ENCODE peak calls at places on chromosomes 1 and 21, in ten cellular contexts. One of them, this sample, is unnamed.

GRCh38 chr1:27594542-27595510 is 9.1 kb downstream of the AHDC1 start:
- DNase-seq in sigmoid colon: no peak
- DNase-seq in A549: no peak
- DNase-seq in GM12878: no peak
- DNase-seq in IMR-90: peak; percentile 57
- DNase-seq in breast epithelium: no peak
- DNase-seq in transverse colon: no peak
- DNase-seq in spleen: no peak
- DNase-seq in body of pancreas: no peak
- DNase-seq in GM12891: no peak
- DNase-seq in this sample: no peak

GRCh38 chr1:40899230-40899870 is 37.2 kb upstream of the CITED4 start:
- DNase-seq in sigmoid colon: no peak
- DNase-seq in A549: no peak
- DNase-seq in GM12878: no peak
- DNase-seq in IMR-90: no peak
- DNase-seq in breast epithelium: peak; percentile 87
- DNase-seq in transverse colon: no peak
- DNase-seq in spleen: no peak
- DNase-seq in body of pancreas: peak; percentile 65
- DNase-seq in GM12891: no peak
- DNase-seq in this sample: no peak

GRCh38 chr1:154329152-154329521 is 3.8 kb downstream of the ATP8B2 start:
- DNase-seq in sigmoid colon: no peak
- DNase-seq in A549: no peak
- DNase-seq in GM12878: no peak
- DNase-seq in IMR-90: no peak
- DNase-seq in breast epithelium: no peak
- DNase-seq in transverse colon: no peak
- DNase-seq in spleen: no peak
- DNase-seq in body of pancreas: no peak
- DNase-seq in GM12891: no peak
- DNase-seq in this sample: no peak

GRCh38 chr1:223706077-223706988 is 6.0 kb upstream of the CAPN2 start:
- DNase-seq in sigmoid colon: no peak
- DNase-seq in A549: no peak
- DNase-seq in GM12878: no peak
- DNase-seq in IMR-90: peak; percentile 96
- DNase-seq in breast epithelium: no peak
- DNase-seq in transverse colon: peak; percentile 42
- DNase-seq in spleen: no peak
- DNase-seq in body of pancreas: no peak
- DNase-seq in GM12891: no peak
- DNase-seq in this sample: no peak

GRCh38 chr1:198374288-198374687 is 166.2 kb downstream of the ATP6V1G3 start:
- DNase-seq in sigmoid colon: no peak
- DNase-seq in A549: no peak
- DNase-seq in GM12878: no peak
- DNase-seq in IMR-90: no peak
- DNase-seq in breast epithelium: no peak
- DNase-seq in transverse colon: no peak
- DNase-seq in spleen: no peak
- DNase-seq in body of pancreas: no peak
- DNase-seq in GM12891: no peak
- DNase-seq in this sample: no peak

GRCh38 chr1:151281225-151281968 is 702 bp upstream of the ZNF687 start:
- DNase-seq in sigmoid colon: peak; percentile 99
- DNase-seq in A549: peak; percentile 96
- DNase-seq in GM12878: peak; percentile 85
- DNase-seq in IMR-90: peak; percentile 97
- DNase-seq in breast epithelium: peak; percentile 96
- DNase-seq in transverse colon: peak; percentile 97
- DNase-seq in spleen: peak; percentile 97
- DNase-seq in body of pancreas: peak; percentile 95
- DNase-seq in GM12891: peak; percentile 80
- DNase-seq in this sample: peak; percentile 99

GRCh38 chr1:235011064-235011598 is 117.5 kb downstream of the TOMM20 start:
- DNase-seq in sigmoid colon: no peak
- DNase-seq in A549: no peak
- DNase-seq in GM12878: peak; percentile 84
- DNase-seq in IMR-90: no peak
- DNase-seq in breast epithelium: no peak
- DNase-seq in transverse colon: no peak
- DNase-seq in spleen: no peak
- DNase-seq in body of pancreas: no peak
- DNase-seq in GM12891: no peak
- DNase-seq in this sample: no peak

GRCh38 chr21:39189857-39190604 is 6.8 kb upstream of the PSMG1 start:
- DNase-seq in sigmoid colon: no peak
- DNase-seq in A549: no peak
- DNase-seq in GM12878: no peak
- DNase-seq in IMR-90: peak; percentile 64
- DNase-seq in breast epithelium: no peak
- DNase-seq in transverse colon: no peak
- DNase-seq in spleen: no peak
- DNase-seq in body of pancreas: no peak
- DNase-seq in GM12891: no peak
- DNase-seq in this sample: no peak

GRCh38 chr1:214989341-214989740 is 93.2 kb upstream of the KCNK2 start:
- DNase-seq in sigmoid colon: no peak
- DNase-seq in A549: no peak
- DNase-seq in GM12878: no peak
- DNase-seq in IMR-90: peak; percentile 83
- DNase-seq in breast epithelium: no peak
- DNase-seq in transverse colon: no peak
- DNase-seq in spleen: no peak
- DNase-seq in body of pancreas: no peak
- DNase-seq in GM12891: no peak
- DNase-seq in this sample: no peak

GRCh38 chr1:145711213-145711651 is 4.1 kb upstream of the PDZK1 start:
- DNase-seq in sigmoid colon: no peak
- DNase-seq in A549: no peak
- DNase-seq in GM12878: no peak
- DNase-seq in IMR-90: no peak
- DNase-seq in breast epithelium: no peak
- DNase-seq in transverse colon: peak; percentile 14
- DNase-seq in spleen: no peak
- DNase-seq in body of pancreas: peak; percentile 57
- DNase-seq in GM12891: no peak
- DNase-seq in this sample: no peak

GRCh38 chr1:34549199-34549598 is 205.6 kb upstream of the GJB5 start:
- DNase-seq in sigmoid colon: no peak
- DNase-seq in A549: no peak
- DNase-seq in GM12878: no peak
- DNase-seq in IMR-90: no peak
- DNase-seq in breast epithelium: no peak
- DNase-seq in transverse colon: peak; percentile 60
- DNase-seq in spleen: no peak
- DNase-seq in body of pancreas: peak; percentile 27
- DNase-seq in GM12891: no peak
- DNase-seq in this sample: peak; percentile 27

GRCh38 chr1:3274972-3275371 is 179.5 kb upstream of the ARHGEF16 start:
- DNase-seq in sigmoid colon: no peak
- DNase-seq in A549: no peak
- DNase-seq in GM12878: no peak
- DNase-seq in IMR-90: no peak
- DNase-seq in breast epithelium: no peak
- DNase-seq in transverse colon: no peak
- DNase-seq in spleen: no peak
- DNase-seq in body of pancreas: peak; percentile 59
- DNase-seq in GM12891: no peak
- DNase-seq in this sample: no peak

GRCh38 chr1:202023033-202023433 is 12.6 kb downstream of the ELF3 start:
- DNase-seq in sigmoid colon: no peak
- DNase-seq in A549: no peak
- DNase-seq in GM12878: no peak
- DNase-seq in IMR-90: no peak
- DNase-seq in breast epithelium: peak; percentile 89
- DNase-seq in transverse colon: peak; percentile 93
- DNase-seq in spleen: no peak
- DNase-seq in body of pancreas: peak; percentile 78
- DNase-seq in GM12891: no peak
- DNase-seq in this sample: no peak

GRCh38 chr21:38774152-38774551 is 31.6 kb upstream of the ETS2 start:
- DNase-seq in sigmoid colon: no peak
- DNase-seq in A549: no peak
- DNase-seq in GM12878: no peak
- DNase-seq in IMR-90: no peak
- DNase-seq in breast epithelium: no peak
- DNase-seq in transverse colon: no peak
- DNase-seq in spleen: no peak
- DNase-seq in body of pancreas: no peak
- DNase-seq in GM12891: no peak
- DNase-seq in this sample: no peak

GRCh38 chr1:168421399-168422004 is 122.3 kb downstream of the XCL2 start:
- DNase-seq in sigmoid colon: no peak
- DNase-seq in A549: no peak
- DNase-seq in GM12878: no peak
- DNase-seq in IMR-90: no peak
- DNase-seq in breast epithelium: no peak
- DNase-seq in transverse colon: no peak
- DNase-seq in spleen: no peak
- DNase-seq in body of pancreas: no peak
- DNase-seq in GM12891: no peak
- DNase-seq in this sample: no peak

GRCh38 chr1:77664923-77665516 is 17.4 kb downstream of the ZZZ3 start:
- DNase-seq in sigmoid colon: no peak
- DNase-seq in A549: no peak
- DNase-seq in GM12878: no peak
- DNase-seq in IMR-90: no peak
- DNase-seq in breast epithelium: no peak
- DNase-seq in transverse colon: no peak
- DNase-seq in spleen: no peak
- DNase-seq in body of pancreas: no peak
- DNase-seq in GM12891: no peak
- DNase-seq in this sample: no peak

GRCh38 chr1:151130837-151131586 is 15.4 kb downstream of the SEMA6C start:
- DNase-seq in sigmoid colon: peak; percentile 97
- DNase-seq in A549: no peak
- DNase-seq in GM12878: peak; percentile 39
- DNase-seq in IMR-90: peak; percentile 32
- DNase-seq in breast epithelium: peak; percentile 85
- DNase-seq in transverse colon: peak; percentile 84
- DNase-seq in spleen: peak; percentile 89
- DNase-seq in body of pancreas: peak; percentile 76
- DNase-seq in GM12891: peak; percentile 65
- DNase-seq in this sample: peak; percentile 84

GRCh38 chr1:234735476-234735875 is 125.5 kb upstream of the IRF2BP2 start:
- DNase-seq in sigmoid colon: peak; percentile 32
- DNase-seq in A549: no peak
- DNase-seq in GM12878: no peak
- DNase-seq in IMR-90: no peak
- DNase-seq in breast epithelium: no peak
- DNase-seq in transverse colon: no peak
- DNase-seq in spleen: no peak
- DNase-seq in body of pancreas: peak; percentile 5
- DNase-seq in GM12891: no peak
- DNase-seq in this sample: no peak

GRCh38 chr1:229364216-229365065 is 21.6 kb upstream of the CCSAP start:
- DNase-seq in sigmoid colon: no peak
- DNase-seq in A549: no peak
- DNase-seq in GM12878: no peak
- DNase-seq in IMR-90: no peak
- DNase-seq in breast epithelium: no peak
- DNase-seq in transverse colon: no peak
- DNase-seq in spleen: no peak
- DNase-seq in body of pancreas: no peak
- DNase-seq in GM12891: no peak
- DNase-seq in this sample: no peak

GRCh38 chr1:7292033-7292681 is 478.9 kb upstream of the VAMP3 start:
- DNase-seq in sigmoid colon: no peak
- DNase-seq in A549: no peak
- DNase-seq in GM12878: no peak
- DNase-seq in IMR-90: no peak
- DNase-seq in breast epithelium: no peak
- DNase-seq in transverse colon: no peak
- DNase-seq in spleen: no peak
- DNase-seq in body of pancreas: no peak
- DNase-seq in GM12891: no peak
- DNase-seq in this sample: no peak
- TF ChIP-seq POLR2A in sigmoid colon: no peak
- TF ChIP-seq POLR2A in A549: no peak
- TF ChIP-seq POLR2A in GM12878: no peak
- TF ChIP-seq POLR2A in IMR-90: no peak
- TF ChIP-seq POLR2A in breast epithelium: no peak
- TF ChIP-seq POLR2A in transverse colon: no peak
- TF ChIP-seq POLR2A in spleen: no peak
- TF ChIP-seq POLR2A in body of pancreas: no peak
- TF ChIP-seq POLR2A in GM12891: no peak
- TF ChIP-seq POLR2A in this sample: no peak

DNA sequence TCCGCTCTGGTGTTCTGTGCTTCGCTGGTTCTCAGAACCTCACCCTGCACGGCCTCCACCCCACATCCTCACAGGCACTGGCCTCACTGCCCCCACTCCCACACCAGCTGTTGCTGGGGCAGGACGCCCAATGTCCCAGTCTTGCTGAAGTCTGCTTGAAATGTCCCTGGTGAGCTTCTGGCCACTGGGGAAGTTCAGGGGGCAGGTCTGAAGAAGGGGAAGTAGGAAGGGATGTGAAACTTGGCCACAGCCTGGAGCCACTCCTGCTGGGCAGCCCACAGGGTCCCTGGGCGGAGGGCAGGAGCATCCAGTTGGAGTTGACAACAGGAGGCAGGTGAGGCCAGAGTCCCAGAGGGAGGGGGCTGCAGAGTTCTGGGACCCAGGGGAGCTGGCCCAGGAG is at the start of gene C1QA:
- DNase-seq in sigmoid colon: peak; percentile 83
- DNase-seq in A549: no peak
- DNase-seq in GM12878: no peak
- DNase-seq in IMR-90: no peak
- DNase-seq in breast epithelium: no peak
- DNase-seq in transverse colon: peak; percentile 41
- DNase-seq in spleen: peak; percentile 87
- DNase-seq in body of pancreas: peak; percentile 28
- DNase-seq in GM12891: no peak
- DNase-seq in this sample: no peak
- TF ChIP-seq POLR2A in sigmoid colon: no peak
- TF ChIP-seq POLR2A in A549: no peak
- TF ChIP-seq POLR2A in GM12878: no peak
- TF ChIP-seq POLR2A in IMR-90: no peak
- TF ChIP-seq POLR2A in breast epithelium: no peak
- TF ChIP-seq POLR2A in transverse colon: peak; percentile 48
- TF ChIP-seq POLR2A in spleen: no peak
- TF ChIP-seq POLR2A in body of pancreas: peak; percentile 53
- TF ChIP-seq POLR2A in GM12891: no peak
- TF ChIP-seq POLR2A in this sample: no peak

GRCh38 chr21:34614693-34615486 is at the start of gene RCAN1:
- DNase-seq in sigmoid colon: peak; percentile 95
- DNase-seq in A549: peak; percentile 79
- DNase-seq in GM12878: peak; percentile 75
- DNase-seq in IMR-90: peak; percentile 91
- DNase-seq in breast epithelium: peak; percentile 85
- DNase-seq in transverse colon: peak; percentile 93
- DNase-seq in spleen: peak; percentile 95
- DNase-seq in body of pancreas: peak; percentile 93
- DNase-seq in GM12891: peak; percentile 87
- DNase-seq in this sample: peak; percentile 96
- TF ChIP-seq POLR2A in sigmoid colon: peak; percentile 17
- TF ChIP-seq POLR2A in A549: no peak
- TF ChIP-seq POLR2A in GM12878: peak; percentile 1
- TF ChIP-seq POLR2A in IMR-90: no peak
- TF ChIP-seq POLR2A in breast epithelium: no peak
- TF ChIP-seq POLR2A in transverse colon: no peak
- TF ChIP-seq POLR2A in spleen: no peak
- TF ChIP-seq POLR2A in body of pancreas: no peak
- TF ChIP-seq POLR2A in GM12891: no peak
- TF ChIP-seq POLR2A in this sample: peak; percentile 38

GRCh38 chr21:45290948-45291612 is 3.4 kb upstream of the POFUT2 start:
- DNase-seq in sigmoid colon: peak; percentile 76
- DNase-seq in A549: no peak
- DNase-seq in GM12878: no peak
- DNase-seq in IMR-90: peak; percentile 58
- DNase-seq in breast epithelium: peak; percentile 43
- DNase-seq in transverse colon: no peak
- DNase-seq in spleen: no peak
- DNase-seq in body of pancreas: no peak
- DNase-seq in GM12891: no peak
- DNase-seq in this sample: no peak
- TF ChIP-seq POLR2A in sigmoid colon: no peak
- TF ChIP-seq POLR2A in A549: no peak
- TF ChIP-seq POLR2A in GM12878: no peak
- TF ChIP-seq POLR2A in IMR-90: no peak
- TF ChIP-seq POLR2A in breast epithelium: no peak
- TF ChIP-seq POLR2A in transverse colon: no peak
- TF ChIP-seq POLR2A in spleen: no peak
- TF ChIP-seq POLR2A in body of pancreas: no peak
- TF ChIP-seq POLR2A in GM12891: no peak
- TF ChIP-seq POLR2A in this sample: no peak